ENCODE peak calls at places on chromosomes 16 and 17, in nine cellular contexts. Q is GDM1; R is activated CD4-positive, alpha-beta T cell treated with anti-CD3 and anti-CD28 coated beads, Interleukin-2, amount 50 U/mL, for 1 hour; W is NCI-H460; J is CD4-positive, CD25-positive, alpha-beta regulatory T cell; I is fibroblast of lung; B is stimulated activated CD4-positive, alpha-beta T cell treated with anti-CD3 and anti-CD28 coated beads, Interleukin-2, amount 100 ng/mL, for 24 hours; S is foreskin fibroblast; G is cardiac fibroblast. F is an unnamed sample.
A peak's percentile ranks its signal among the peaks of the same experiment; 100 is the strongest.

GRCh38 chr17:43976956-43977837 is 23.5 kb upstream of the PYY start:
- DNase-seq in S (no peak), G (no peak), B (no peak), J (no peak), R (no peak), I (no peak), W (no peak), Q (no peak), F (no peak)

GRCh38 chr16:75496546-75496945 is 1.3 kb upstream of the CHST6 start:
- DNase-seq in W (no peak), S (no peak), B (no peak), I (peak; percentile 67), Q (no peak), G (peak; percentile 8), J (no peak), R (no peak), F (no peak)

GRCh38 chr17:75814900-75815373 is 29.3 kb downstream of the UNC13D start:
- DNase-seq in I (peak; percentile 83), B (no peak), G (peak; percentile 64), Q (no peak), W (no peak), S (peak; percentile 29), J (no peak), R (no peak), F (peak; percentile 74)

GRCh38 chr16:23950898-23951297 is 115.1 kb downstream of the PRKCB start:
- DNase-seq in R (no peak), G (no peak), I (no peak), Q (no peak), S (no peak), B (no peak), W (no peak), J (no peak), F (no peak)

GRCh38 chr16:84660973-84661372 is 12.7 kb downstream of the KLHL36 start:
- DNase-seq in W (no peak), I (peak; percentile 19), S (no peak), J (no peak), R (no peak), B (no peak), Q (no peak), G (no peak), F (no peak)

GRCh38 chr17:40516581-40517285 is 15.3 kb upstream of the TNS4 start:
- DNase-seq in B (peak; percentile 47), J (peak; percentile 86), G (no peak), R (peak; percentile 50), I (peak; percentile 68), Q (peak; percentile 45), W (no peak), S (no peak), F (no peak)

GRCh38 chr17:65270499-65270898 is 133.3 kb downstream of the RGS9 start:
- DNase-seq in Q (no peak), S (no peak), B (no peak), W (no peak), I (no peak), J (no peak), R (no peak), G (no peak), F (no peak)

GRCh38 chr17:50620848-50621247 is 13.8 kb upstream of the ABCC3 start:
- DNase-seq in I (no peak), B (no peak), Q (no peak), S (no peak), W (no peak), J (no peak), R (no peak), G (no peak), F (no peak)

GRCh38 chr17:4666296-4666695 is 24.8 kb upstream of the ALOX15 start:
- DNase-seq in B (no peak), R (no peak), S (no peak), I (no peak), W (peak; percentile 69), Q (no peak), G (no peak), J (no peak), F (no peak)

GRCh38 chr16:70692481-70693203 is 6.8 kb upstream of the MTSS2 start:
- DNase-seq in B (no peak), J (no peak), R (no peak), Q (no peak), G (no peak), S (no peak), I (no peak), W (no peak), F (no peak)

GRCh38 chr17:57395721-57396321 is 139.5 kb downstream of the MSI2 start:
- DNase-seq in R (no peak), Q (no peak), S (no peak), W (no peak), G (peak; percentile 27), I (no peak), B (no peak), J (no peak), F (no peak)

GRCh38 chr17:57406131-57406980 is 150.0 kb downstream of the MSI2 start:
- DNase-seq in Q (no peak), I (peak; percentile 96), G (peak; percentile 65), W (no peak), S (peak; percentile 26), B (no peak), R (no peak), J (no peak), F (no peak)